ENCODE peak calls at places on chromosomes 13 and 19, in six cellular contexts. One of them, this sample, is unnamed.

GRCh38 chr13:107370036-107370785 is 802.3 kb upstream of the ARGLU1 start:
- DNase-seq in A549: no peak
- DNase-seq in body of pancreas: no peak
- DNase-seq in small intestine: no peak
- DNase-seq in Peyer's patch: no peak
- DNase-seq in cardiac muscle cell: peak
- DNase-seq in this sample: no peak

GRCh38 chr13:45226024-45226423 is 25.2 kb upstream of the KCTD4 start:
- DNase-seq in A549: no peak
- DNase-seq in body of pancreas: no peak
- DNase-seq in small intestine: no peak
- DNase-seq in Peyer's patch: no peak
- DNase-seq in cardiac muscle cell: no peak
- DNase-seq in this sample: no peak

GRCh38 chr19:48556163-48556562 is 4.2 kb downstream of the SULT2B1 start:
- DNase-seq in A549: peak
- DNase-seq in body of pancreas: no peak
- DNase-seq in small intestine: peak
- DNase-seq in Peyer's patch: peak
- DNase-seq in cardiac muscle cell: peak
- DNase-seq in this sample: no peak

GRCh38 chr13:36431204-36432105 is 840 bp upstream of the CCNA1 start:
- DNase-seq in A549: no peak
- DNase-seq in body of pancreas: no peak
- DNase-seq in small intestine: no peak
- DNase-seq in Peyer's patch: no peak
- DNase-seq in cardiac muscle cell: no peak
- DNase-seq in this sample: peak

GRCh38 chr13:80979035-80979641 is 638.2 kb upstream of the SPRY2 start:
- DNase-seq in A549: peak
- DNase-seq in body of pancreas: peak
- DNase-seq in small intestine: peak
- DNase-seq in Peyer's patch: no peak
- DNase-seq in cardiac muscle cell: peak
- DNase-seq in this sample: peak

GRCh38 chr13:97889803-97890202 is 63.7 kb upstream of the IPO5 start:
- DNase-seq in A549: no peak
- DNase-seq in body of pancreas: peak
- DNase-seq in small intestine: no peak
- DNase-seq in Peyer's patch: no peak
- DNase-seq in cardiac muscle cell: no peak
- DNase-seq in this sample: peak

GRCh38 chr13:80988752-80989151 is 647.8 kb upstream of the SPRY2 start:
- DNase-seq in A549: no peak
- DNase-seq in body of pancreas: no peak
- DNase-seq in small intestine: no peak
- DNase-seq in Peyer's patch: no peak
- DNase-seq in cardiac muscle cell: no peak
- DNase-seq in this sample: no peak

GRCh38 chr13:46463719-46464118 is 76.7 kb upstream of the RUBCNL start:
- DNase-seq in A549: no peak
- DNase-seq in body of pancreas: no peak
- DNase-seq in small intestine: no peak
- DNase-seq in Peyer's patch: no peak
- DNase-seq in cardiac muscle cell: no peak
- DNase-seq in this sample: no peak

GRCh38 chr13:109812375-109812774 is 26.0 kb upstream of the IRS2 start:
- DNase-seq in A549: no peak
- DNase-seq in body of pancreas: no peak
- DNase-seq in small intestine: no peak
- DNase-seq in Peyer's patch: no peak
- DNase-seq in cardiac muscle cell: no peak
- DNase-seq in this sample: no peak

GRCh38 chr13:111216166-111216960 is 101.3 kb downstream of the ARHGEF7 start:
- DNase-seq in A549: peak
- DNase-seq in body of pancreas: peak
- DNase-seq in small intestine: peak
- DNase-seq in Peyer's patch: no peak
- DNase-seq in cardiac muscle cell: peak
- DNase-seq in this sample: peak

GRCh38 chr13:109816112-109816978 is 30.0 kb upstream of the IRS2 start:
- DNase-seq in A549: no peak
- DNase-seq in body of pancreas: peak
- DNase-seq in small intestine: peak
- DNase-seq in Peyer's patch: no peak
- DNase-seq in cardiac muscle cell: no peak
- DNase-seq in this sample: no peak

GRCh38 chr13:26855921-26856320 is 95.3 kb upstream of the GPR12 start:
- DNase-seq in A549: no peak
- DNase-seq in body of pancreas: no peak
- DNase-seq in small intestine: no peak
- DNase-seq in Peyer's patch: no peak
- DNase-seq in cardiac muscle cell: no peak
- DNase-seq in this sample: no peak
- H3K27ac ChIP-seq in A549: no peak
- H3K27ac ChIP-seq in body of pancreas: no peak
- H3K27ac ChIP-seq in small intestine: no peak
- H3K27ac ChIP-seq in Peyer's patch: no peak
- H3K27ac ChIP-seq in cardiac muscle cell: no peak
- H3K27ac ChIP-seq in this sample: no peak

DNA sequence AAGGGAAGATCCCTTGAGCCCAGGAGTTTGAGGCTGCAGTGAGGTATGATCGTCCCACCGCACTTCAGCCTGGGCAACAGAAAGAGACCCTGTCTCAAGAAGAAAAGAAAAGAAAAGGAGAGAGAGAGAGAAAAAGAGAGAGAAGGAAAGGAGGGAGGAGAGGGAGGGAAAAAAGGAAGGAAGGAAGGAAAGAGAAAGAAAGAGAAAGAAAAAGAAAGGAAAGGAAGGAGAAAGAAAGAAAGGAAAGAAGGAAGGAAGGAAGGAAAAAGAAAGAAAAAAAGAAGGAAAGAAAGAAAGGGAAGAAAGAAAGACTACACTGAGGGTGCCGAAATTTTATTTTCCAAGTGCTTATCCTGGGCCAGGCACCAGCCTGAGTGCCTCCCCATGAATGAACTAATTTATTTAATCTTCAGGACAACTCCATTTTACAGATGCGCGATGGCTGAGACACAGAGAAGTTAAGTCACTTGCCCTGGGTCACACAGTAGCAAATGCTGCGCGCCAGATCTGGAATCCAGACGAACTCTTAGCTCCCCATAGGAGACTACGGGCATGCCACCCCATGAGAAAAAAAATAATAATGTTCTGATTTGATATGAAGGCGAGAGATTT is 2.7 kb downstream of the CDC42EP5 start:
- DNase-seq in A549: no peak
- DNase-seq in body of pancreas: no peak
- DNase-seq in small intestine: peak
- DNase-seq in Peyer's patch: no peak
- DNase-seq in cardiac muscle cell: no peak
- DNase-seq in this sample: no peak
- H3K4me3 ChIP-seq in A549: no peak
- H3K4me3 ChIP-seq in body of pancreas: no peak
- H3K4me3 ChIP-seq in small intestine: peak
- H3K4me3 ChIP-seq in Peyer's patch: peak
- H3K4me3 ChIP-seq in cardiac muscle cell: no peak
- H3K4me3 ChIP-seq in this sample: peak

GRCh38 chr19:6069268-6069771 is 41.0 kb downstream of the RFX2 start:
- DNase-seq in A549: no peak
- DNase-seq in body of pancreas: no peak
- DNase-seq in small intestine: no peak
- DNase-seq in Peyer's patch: no peak
- DNase-seq in cardiac muscle cell: no peak
- DNase-seq in this sample: no peak

GRCh38 chr19:6065685-6066365 is 44.5 kb downstream of the RFX2 start:
- DNase-seq in A549: peak
- DNase-seq in body of pancreas: peak
- DNase-seq in small intestine: peak
- DNase-seq in Peyer's patch: peak
- DNase-seq in cardiac muscle cell: no peak
- DNase-seq in this sample: peak

GRCh38 chr19:6068711-6069110 is 41.6 kb downstream of the RFX2 start:
- DNase-seq in A549: no peak
- DNase-seq in body of pancreas: no peak
- DNase-seq in small intestine: no peak
- DNase-seq in Peyer's patch: no peak
- DNase-seq in cardiac muscle cell: no peak
- DNase-seq in this sample: no peak

GRCh38 chr19:6066661-6067646 is 43.3 kb downstream of the RFX2 start:
- DNase-seq in A549: peak
- DNase-seq in body of pancreas: peak
- DNase-seq in small intestine: peak
- DNase-seq in Peyer's patch: peak
- DNase-seq in cardiac muscle cell: peak
- DNase-seq in this sample: peak

DNA sequence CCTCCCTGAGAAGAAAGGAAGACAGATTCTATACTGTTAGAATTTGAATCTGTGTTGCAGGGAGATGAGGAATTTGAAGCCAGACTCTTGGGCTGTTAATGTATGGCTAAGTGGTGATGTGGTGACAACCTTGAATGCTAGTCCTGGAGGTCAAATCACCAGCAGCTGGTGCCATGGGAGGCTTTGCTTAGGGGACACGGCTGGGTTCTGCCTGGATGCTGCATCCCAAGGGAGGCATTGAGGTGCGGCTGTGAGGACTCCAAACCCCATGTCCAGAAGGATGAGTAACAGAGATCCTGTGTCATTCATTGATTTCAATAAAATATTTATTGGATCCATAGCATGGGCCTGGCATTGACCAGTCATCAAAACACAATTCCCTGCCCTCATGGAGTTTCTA is 42.3 kb downstream of the RFX2 start:
- DNase-seq in A549: no peak
- DNase-seq in body of pancreas: no peak
- DNase-seq in small intestine: no peak
- DNase-seq in Peyer's patch: no peak
- DNase-seq in cardiac muscle cell: no peak
- DNase-seq in this sample: no peak
- H3K27ac ChIP-seq in A549: peak
- H3K27ac ChIP-seq in body of pancreas: peak
- H3K27ac ChIP-seq in small intestine: no peak
- H3K27ac ChIP-seq in Peyer's patch: peak
- H3K27ac ChIP-seq in cardiac muscle cell: no peak
- H3K27ac ChIP-seq in this sample: peak

GRCh38 chr19:19579533-19580361 is 38.7 kb downstream of the PBX4 start:
- DNase-seq in A549: no peak
- DNase-seq in body of pancreas: no peak
- DNase-seq in small intestine: no peak
- DNase-seq in Peyer's patch: no peak
- DNase-seq in cardiac muscle cell: no peak
- DNase-seq in this sample: no peak
- H3K4me3 ChIP-seq in A549: no peak
- H3K4me3 ChIP-seq in body of pancreas: no peak
- H3K4me3 ChIP-seq in small intestine: no peak
- H3K4me3 ChIP-seq in Peyer's patch: no peak
- H3K4me3 ChIP-seq in cardiac muscle cell: no peak
- H3K4me3 ChIP-seq in this sample: no peak

DNA sequence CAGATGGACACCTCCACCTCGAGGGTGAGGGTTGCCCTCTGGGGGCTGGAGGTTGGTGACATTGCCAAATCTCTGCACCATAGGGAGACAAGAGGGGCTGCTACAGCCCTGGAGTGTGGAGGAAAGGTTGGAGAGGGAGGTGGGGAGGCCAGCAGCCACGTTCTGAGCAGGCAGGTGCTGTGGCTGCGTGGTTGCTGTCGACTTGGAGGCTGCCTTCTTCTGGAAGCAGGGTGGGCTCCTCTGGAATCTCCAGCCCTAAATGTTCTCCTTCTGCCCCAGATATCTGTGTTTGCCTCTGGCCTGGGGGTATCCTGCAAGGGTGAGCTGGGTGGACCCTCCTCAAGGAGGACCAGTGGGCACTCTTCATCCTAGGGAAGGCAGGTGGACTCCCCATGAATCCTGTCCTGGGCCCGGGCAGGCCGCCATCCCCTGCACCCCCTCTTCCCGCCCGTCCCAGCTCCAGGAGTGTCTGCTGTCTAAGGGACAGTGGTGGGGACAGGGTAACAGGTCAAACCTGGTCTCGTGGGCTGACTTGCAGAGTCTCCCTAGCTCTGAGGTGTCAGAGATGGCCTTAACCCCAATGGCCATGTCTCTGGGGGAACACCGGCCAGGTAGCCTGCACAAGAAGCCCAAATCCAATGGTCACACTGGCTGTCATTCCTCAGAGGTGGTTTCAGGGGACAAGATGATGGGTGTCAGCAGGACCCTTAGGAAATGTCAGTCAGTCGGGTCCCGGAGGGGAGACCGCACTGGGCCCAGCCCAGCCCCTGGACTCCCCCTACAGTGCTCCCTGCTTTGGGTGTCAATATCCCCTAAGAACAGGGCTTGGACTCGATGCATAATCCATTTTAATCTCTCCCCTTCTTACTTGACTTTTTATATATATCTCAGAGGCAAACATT is 32.3 kb upstream of the ZNF536 start:
- DNase-seq in A549: no peak
- DNase-seq in body of pancreas: no peak
- DNase-seq in small intestine: no peak
- DNase-seq in Peyer's patch: peak
- DNase-seq in cardiac muscle cell: no peak
- DNase-seq in this sample: no peak
- H3K27ac ChIP-seq in A549: no peak
- H3K27ac ChIP-seq in body of pancreas: no peak
- H3K27ac ChIP-seq in small intestine: no peak
- H3K27ac ChIP-seq in Peyer's patch: no peak
- H3K27ac ChIP-seq in cardiac muscle cell: no peak
- H3K27ac ChIP-seq in this sample: no peak

DNA sequence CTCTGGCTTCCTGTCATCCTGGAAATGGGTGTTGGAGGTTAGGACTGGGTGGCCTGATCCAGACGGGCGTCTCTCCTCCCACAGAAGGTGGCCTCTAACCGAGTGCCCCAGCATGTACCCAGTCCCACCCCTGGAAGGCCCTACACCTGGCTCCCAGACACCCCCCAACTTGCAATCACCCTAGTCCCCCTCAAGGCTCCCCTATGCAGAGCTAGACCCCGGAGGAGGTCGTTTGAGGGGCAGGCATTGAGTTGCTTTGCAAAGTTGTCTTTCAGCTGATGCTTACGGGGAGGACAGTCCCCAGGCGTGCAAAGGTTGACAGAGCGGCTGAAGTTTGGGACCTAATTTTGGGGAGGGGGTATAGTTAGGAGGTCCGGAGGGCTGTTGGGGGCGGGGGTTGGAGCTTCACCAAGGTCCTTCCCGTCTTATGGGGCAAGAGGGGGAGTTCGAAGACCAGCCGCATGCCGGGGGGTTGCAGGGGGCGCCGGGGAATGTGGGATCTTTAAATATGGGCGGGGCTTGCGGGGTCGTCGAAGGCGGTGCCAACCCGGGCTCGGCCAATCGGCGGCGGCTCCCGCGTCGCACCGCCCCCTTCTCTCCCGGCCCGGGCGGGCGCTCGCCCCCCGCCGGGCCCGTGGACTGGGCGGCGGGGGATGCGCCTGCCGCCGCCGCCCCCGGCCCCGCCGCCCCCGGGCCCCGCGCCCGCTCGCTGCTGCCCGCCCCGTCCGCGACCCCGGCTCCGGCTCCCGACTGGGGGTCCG is at the start of gene KCNN1:
- DNase-seq in A549: peak
- DNase-seq in body of pancreas: no peak
- DNase-seq in small intestine: no peak
- DNase-seq in Peyer's patch: no peak
- DNase-seq in cardiac muscle cell: no peak
- DNase-seq in this sample: no peak
- H3K4me3 ChIP-seq in A549: peak
- H3K4me3 ChIP-seq in body of pancreas: no peak
- H3K4me3 ChIP-seq in small intestine: no peak
- H3K4me3 ChIP-seq in Peyer's patch: no peak
- H3K4me3 ChIP-seq in cardiac muscle cell: peak
- H3K4me3 ChIP-seq in this sample: no peak

GRCh38 chr19:35566738-35567137 is 3.3 kb upstream of the ATP4A start:
- DNase-seq in A549: no peak
- DNase-seq in body of pancreas: no peak
- DNase-seq in small intestine: no peak
- DNase-seq in Peyer's patch: no peak
- DNase-seq in cardiac muscle cell: no peak
- DNase-seq in this sample: no peak
- H3K27ac ChIP-seq in A549: no peak
- H3K27ac ChIP-seq in body of pancreas: no peak
- H3K27ac ChIP-seq in small intestine: no peak
- H3K27ac ChIP-seq in Peyer's patch: no peak
- H3K27ac ChIP-seq in cardiac muscle cell: no peak
- H3K27ac ChIP-seq in this sample: no peak

This sample was measured in heart right ventricle.